ENCODE peak calls at places on chromosomes 12 and 14, in six cellular contexts. T is mammary epithelial cell, S is psoas muscle, D is fibroblast of lung, G is right lobe of liver, A is hepatocyte. L is an unnamed sample. For H3K4me1, the result is how much of the 10 kb centered on the place peaks cover.

GRCh38 chr12:124024263-124024678 is 51.3 kb downstream of the ZNF664 start:
- DNase-seq in T (peak), S (no peak), D (no peak), G (no peak), A (no peak), L (peak)

GRCh38 chr14:73428354-73428824 is 30.0 kb downstream of the NUMB start:
- DNase-seq in T (no peak), S (no peak), D (no peak), G (peak), A (peak), L (no peak)

GRCh38 chr12:71768900-71769299 is 14.2 kb downstream of the RAB21 start:
- DNase-seq in T (no peak), S (no peak), D (no peak), G (no peak), A (no peak), L (no peak)

GRCh38 chr12:104218935-104219334 is 3.4 kb downstream of the TXNRD1 start:
- DNase-seq in T (peak), S (no peak), D (peak), G (no peak), A (no peak), L (no peak)

GRCh38 chr12:3835914-3836313 is 37.3 kb downstream of the PARP11 start:
- DNase-seq in T (no peak), S (no peak), D (no peak), G (no peak), A (no peak), L (no peak)

GRCh38 chr12:15520083-15520482 is 197.8 kb downstream of the PTPRO start:
- DNase-seq in T (no peak), S (no peak), D (no peak), G (no peak), A (no peak), L (no peak)

GRCh38 chr14:65318636-65319506 is 93.7 kb upstream of the FUT8 start:
- DNase-seq in T (no peak), S (no peak), D (no peak), G (no peak), A (no peak), L (no peak)

GRCh38 chr14:79630561-79630960 is 580.7 kb downstream of the DIO2 start:
- DNase-seq in T (no peak), S (no peak), D (no peak), G (no peak), A (no peak), L (no peak)

GRCh38 chr12:3453947-3454675 is 36.9 kb upstream of the PRMT8 start:
- DNase-seq in T (peak), S (no peak), D (peak), G (no peak), A (no peak), L (no peak)

GRCh38 chr12:108734200-108734906 is 3.0 kb upstream of the CORO1C start:
- DNase-seq in T (peak), S (no peak), D (peak), G (peak), A (peak), L (no peak)

GRCh38 chr14:47246367-47246766 is 429.0 kb downstream of the MDGA2 start:
- DNase-seq in T (no peak), S (no peak), D (no peak), G (no peak), A (no peak), L (no peak)

GRCh38 chr12:128795530-128796361 is 28.0 kb downstream of the SLC15A4 start:
- DNase-seq in T (no peak), S (no peak), D (no peak), G (no peak), A (no peak), L (no peak)

GRCh38 chr14:91113829-91114078 is at the start of gene DGLUCY:
- DNase-seq in T (no peak), S (peak), D (peak), G (peak), A (peak), L (no peak)
- H3K4me1 ChIP-seq in T (half or more), S (under half), D (under half), G (under half), A (under half), L (under half)

GRCh38 chr12:64104376-64104775 is 117.7 kb downstream of the KICS2 start:
- DNase-seq in T (peak), S (peak), D (peak), G (no peak), A (peak), L (no peak)

GRCh38 chr12:64102339-64102738 is 119.8 kb downstream of the KICS2 start:
- DNase-seq in T (peak), S (no peak), D (no peak), G (no peak), A (no peak), L (no peak)

GRCh38 chr12:64105026-64105425 is 117.1 kb downstream of the KICS2 start:
- DNase-seq in T (peak), S (no peak), D (no peak), G (no peak), A (no peak), L (no peak)

GRCh38 chr12:64107776-64108175 is 114.3 kb downstream of the KICS2 start:
- DNase-seq in T (no peak), S (no peak), D (no peak), G (no peak), A (no peak), L (no peak)

GRCh38 chr12:64103821-64104220 is 118.3 kb downstream of the KICS2 start:
- DNase-seq in T (peak), S (no peak), D (peak), G (no peak), A (no peak), L (no peak)
- H3K4me1 ChIP-seq in T (half or more), S (under half), D (under half), G (under half), A (under half), L (under half)

DNA sequence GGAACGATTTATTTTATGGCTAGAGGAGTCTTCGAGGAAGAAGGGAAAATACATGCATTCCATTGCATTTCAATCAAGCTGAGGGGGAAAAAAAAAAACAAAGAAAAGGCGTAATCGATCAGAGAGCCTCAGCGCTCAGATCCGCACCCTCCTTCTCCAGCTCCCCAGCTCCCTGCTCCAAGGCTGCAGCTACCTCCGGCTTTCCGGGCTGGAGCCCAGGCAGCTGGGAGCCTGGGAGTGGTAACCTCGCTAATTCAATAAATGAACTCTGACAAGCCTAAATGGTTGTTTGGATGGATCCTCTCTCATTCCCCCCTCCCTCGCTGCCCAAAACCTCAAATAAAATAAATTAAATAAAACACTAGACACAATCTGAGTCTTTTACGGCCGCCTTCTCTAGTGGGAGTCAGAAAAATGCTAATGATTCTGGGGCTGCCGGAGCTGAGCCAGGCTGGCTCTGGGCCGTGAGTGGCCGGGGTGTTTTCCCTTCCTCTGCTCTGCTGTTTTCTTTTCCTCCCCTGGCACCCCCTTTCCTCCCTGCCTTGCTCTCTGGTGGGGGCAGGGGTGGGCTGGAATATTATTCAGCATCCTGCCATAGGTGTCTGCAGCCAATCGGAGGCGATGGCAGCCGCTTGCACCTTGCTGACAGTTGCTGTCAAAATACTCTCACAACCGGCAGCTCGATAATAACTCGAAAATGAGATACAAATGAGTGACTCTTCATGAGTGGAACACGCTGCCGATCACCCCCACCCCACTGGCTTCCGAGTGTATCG is 76.1 kb downstream of the RBM19 start:
- DNase-seq in T (no peak), S (no peak), D (no peak), G (no peak), A (no peak), L (no peak)
- H3K4me1 ChIP-seq in T (under half), S (under half), D (under half), G (under half), A (under half), L (under half)

GRCh38 chr12:52246720-52247621 is 13.9 kb downstream of the KRT7 start:
- DNase-seq in T (no peak), S (no peak), D (no peak), G (peak), A (peak), L (peak)
- H3K4me1 ChIP-seq in T (under half), S (under half), D (under half), G (under half), A (under half), L (half or more)

GRCh38 chr12:22046968-22047390 is 961 bp downstream of the CMAS start:
- DNase-seq in T (no peak), S (no peak), D (no peak), G (no peak), A (no peak), L (no peak)
- H3K4me1 ChIP-seq in T (under half), S (under half), D (under half), G (under half), A (under half), L (under half)

DNA sequence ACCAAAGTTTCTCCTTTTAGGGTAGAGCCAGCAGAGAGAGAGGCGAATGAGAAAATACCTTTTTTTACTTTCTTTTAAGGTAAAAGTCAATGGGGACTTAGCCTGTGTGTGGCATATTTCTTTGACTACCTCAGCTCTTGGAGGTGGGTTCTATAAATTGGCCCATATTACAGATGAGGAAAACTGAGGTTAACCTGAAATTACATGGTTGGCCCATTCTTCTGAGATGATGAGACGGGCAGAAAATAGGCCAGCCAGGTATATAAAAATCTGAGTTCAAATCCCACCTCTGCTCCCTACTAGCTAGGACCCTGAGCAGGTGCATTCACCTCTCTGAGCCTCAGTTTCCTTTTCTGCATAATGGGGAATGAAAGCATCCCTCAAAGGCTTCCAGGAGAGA is 22.4 kb downstream of the LHX5 start:
- DNase-seq in T (no peak), S (no peak), D (no peak), G (no peak), A (no peak), L (no peak)
- H3K4me1 ChIP-seq in T (under half), S (under half), D (under half), G (under half), A (under half), L (under half)

GRCh38 chr12:120228291-120229070 is 27.6 kb upstream of the RPLP0 start:
- DNase-seq in T (peak), S (peak), D (peak), G (peak), A (peak), L (peak)
- H3K4me1 ChIP-seq in T (half or more), S (half or more), D (half or more), G (half or more), A (half or more), L (half or more)

GRCh38 chr14:100714205-100714781 is 12.4 kb upstream of the DLK1 start:
- DNase-seq in T (no peak), S (peak), D (no peak), G (no peak), A (no peak), L (peak)

GRCh38 chr14:100711117-100711462 is 15.6 kb upstream of the DLK1 start:
- DNase-seq in T (no peak), S (peak), D (no peak), G (no peak), A (no peak), L (no peak)

GRCh38 chr14:100711493-100711892 is 15.2 kb upstream of the DLK1 start:
- DNase-seq in T (no peak), S (no peak), D (no peak), G (peak), A (no peak), L (no peak)

GRCh38 chr14:100713720-100714119 is 13.0 kb upstream of the DLK1 start:
- DNase-seq in T (no peak), S (no peak), D (no peak), G (no peak), A (no peak), L (peak)

DNA sequence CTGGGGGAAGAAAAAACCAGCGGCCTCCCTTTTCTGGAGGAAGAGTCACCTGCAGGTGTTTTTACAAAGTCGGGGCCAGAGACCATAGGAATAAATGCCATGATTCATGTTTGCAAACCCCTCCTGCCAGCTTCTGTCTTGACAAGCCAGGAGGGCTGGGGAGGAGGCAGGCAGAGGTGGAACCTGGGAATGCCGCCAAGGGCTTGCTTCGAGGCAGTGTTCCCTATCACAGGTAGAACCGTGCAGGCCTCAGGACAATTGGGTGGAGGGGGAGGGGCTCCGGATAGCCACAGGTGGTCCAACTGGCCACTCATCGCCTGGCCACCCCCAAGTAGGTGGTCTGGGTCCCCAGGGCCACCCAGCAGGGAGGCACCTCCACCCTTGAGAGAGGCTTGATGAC is 14.2 kb upstream of the DLK1 start:
- DNase-seq in T (no peak), S (no peak), D (no peak), G (no peak), A (no peak), L (peak)
- H3K4me1 ChIP-seq in T (under half), S (under half), D (under half), G (under half), A (under half), L (half or more)

GRCh38 chr12:67655829-67656614 is 7.5 kb downstream of the DYRK2 start:
- DNase-seq in T (no peak), S (no peak), D (peak), G (no peak), A (no peak), L (no peak)
- H3K4me1 ChIP-seq in T (under half), S (half or more), D (under half), G (under half), A (under half), L (under half)

DNA sequence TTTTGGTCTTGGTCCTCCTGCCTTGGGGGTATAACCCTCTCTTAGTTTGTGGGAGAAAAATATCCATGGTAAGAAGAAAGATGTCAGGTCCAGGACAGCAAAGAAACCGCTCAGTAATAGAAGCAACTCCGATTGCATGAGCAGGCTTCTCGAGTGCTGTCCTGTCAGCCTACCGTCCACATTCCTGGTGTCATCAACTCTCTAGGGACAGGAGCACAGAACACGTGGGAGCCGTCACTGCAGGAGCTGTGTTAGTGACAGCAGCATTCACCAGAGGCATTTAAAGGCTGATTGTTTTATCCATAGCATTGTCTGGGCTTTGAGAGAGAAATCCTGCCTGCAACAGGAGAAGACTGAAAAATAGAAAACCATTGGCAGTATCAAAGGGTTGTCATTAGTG is 244.2 kb downstream of the CACNA1C start:
- DNase-seq in T (no peak), S (no peak), D (no peak), G (no peak), A (no peak), L (no peak)
- H3K4me1 ChIP-seq in T (under half), S (under half), D (under half), G (under half), A (under half), L (under half)